ENCODE peak calls at places on chromosomes 3 and 15, in six cellular contexts. One of them, this sample, is unnamed.

GRCh38 chr3:55690161-55690560 is 203.1 kb upstream of the WNT5A start:
- DNase-seq in coronary artery: no peak
- DNase-seq in endothelial cell: no peak
- DNase-seq in stomach: no peak
- DNase-seq in PC-9: no peak
- DNase-seq in ovary: no peak
- DNase-seq in this sample: no peak

GRCh38 chr3:13027154-13027553 is 46.1 kb downstream of the IQSEC1 start:
- DNase-seq in coronary artery: no peak
- DNase-seq in endothelial cell: peak
- DNase-seq in stomach: no peak
- DNase-seq in PC-9: no peak
- DNase-seq in ovary: no peak
- DNase-seq in this sample: no peak

GRCh38 chr3:9727041-9727595 is 4.4 kb upstream of the BRPF1 start:
- DNase-seq in coronary artery: no peak
- DNase-seq in endothelial cell: peak
- DNase-seq in stomach: no peak
- DNase-seq in PC-9: no peak
- DNase-seq in ovary: no peak
- DNase-seq in this sample: no peak

GRCh38 chr3:190193210-190193609 is 72.5 kb upstream of the P3H2 start:
- DNase-seq in coronary artery: no peak
- DNase-seq in endothelial cell: no peak
- DNase-seq in stomach: no peak
- DNase-seq in PC-9: no peak
- DNase-seq in ovary: no peak
- DNase-seq in this sample: no peak

GRCh38 chr15:78077860-78078187 is 313 bp upstream of the TBC1D2B start:
- DNase-seq in coronary artery: no peak
- DNase-seq in endothelial cell: no peak
- DNase-seq in stomach: no peak
- DNase-seq in PC-9: no peak
- DNase-seq in ovary: no peak
- DNase-seq in this sample: no peak

GRCh38 chr15:78000089-78000926 is 77.2 kb downstream of the TBC1D2B start:
- DNase-seq in coronary artery: no peak
- DNase-seq in endothelial cell: peak
- DNase-seq in stomach: peak
- DNase-seq in PC-9: peak
- DNase-seq in ovary: peak
- DNase-seq in this sample: no peak

GRCh38 chr15:69668049-69668705 is 215.6 kb downstream of the RPLP1 start:
- DNase-seq in coronary artery: no peak
- DNase-seq in endothelial cell: no peak
- DNase-seq in stomach: no peak
- DNase-seq in PC-9: no peak
- DNase-seq in ovary: no peak
- DNase-seq in this sample: no peak

GRCh38 chr3:88180398-88180999 is 30.7 kb downstream of the C3orf38 start:
- DNase-seq in coronary artery: no peak
- DNase-seq in endothelial cell: no peak
- DNase-seq in stomach: no peak
- DNase-seq in PC-9: no peak
- DNase-seq in ovary: no peak
- DNase-seq in this sample: peak

GRCh38 chr3:184409946-184410500 is 30.2 kb downstream of the CHRD start:
- DNase-seq in coronary artery: no peak
- DNase-seq in endothelial cell: no peak
- DNase-seq in stomach: no peak
- DNase-seq in PC-9: no peak
- DNase-seq in ovary: no peak
- DNase-seq in this sample: no peak

GRCh38 chr3:38039101-38039898 is at the start of gene DLEC1:
- DNase-seq in coronary artery: no peak
- DNase-seq in endothelial cell: peak
- DNase-seq in stomach: peak
- DNase-seq in PC-9: peak
- DNase-seq in ovary: peak
- DNase-seq in this sample: no peak

GRCh38 chr3:62968128-62968527 is 92.9 kb upstream of the CADPS start:
- DNase-seq in coronary artery: no peak
- DNase-seq in endothelial cell: no peak
- DNase-seq in stomach: no peak
- DNase-seq in PC-9: no peak
- DNase-seq in ovary: no peak
- DNase-seq in this sample: no peak

GRCh38 chr15:26891448-26891881 is 24.6 kb downstream of the GABRA5 start:
- DNase-seq in coronary artery: no peak
- DNase-seq in endothelial cell: peak
- DNase-seq in stomach: peak
- DNase-seq in PC-9: peak
- DNase-seq in ovary: peak
- DNase-seq in this sample: peak

GRCh38 chr3:132973441-132973840 is 64.8 kb upstream of the TMEM108 start:
- DNase-seq in coronary artery: no peak
- DNase-seq in endothelial cell: no peak
- DNase-seq in stomach: no peak
- DNase-seq in PC-9: no peak
- DNase-seq in ovary: no peak
- DNase-seq in this sample: no peak

GRCh38 chr3:55485208-55485791 is 1.8 kb downstream of the WNT5A start:
- DNase-seq in coronary artery: no peak
- DNase-seq in endothelial cell: peak
- DNase-seq in stomach: peak
- DNase-seq in PC-9: peak
- DNase-seq in ovary: peak
- DNase-seq in this sample: peak

GRCh38 chr15:93929375-93930094 is 301.8 kb upstream of the MCTP2 start:
- DNase-seq in coronary artery: no peak
- DNase-seq in endothelial cell: no peak
- DNase-seq in stomach: no peak
- DNase-seq in PC-9: no peak
- DNase-seq in ovary: no peak
- DNase-seq in this sample: peak

GRCh38 chr15:75346796-75347221 is at the start of gene NEIL1:
- DNase-seq in coronary artery: no peak
- DNase-seq in endothelial cell: peak
- DNase-seq in stomach: peak
- DNase-seq in PC-9: no peak
- DNase-seq in ovary: peak
- DNase-seq in this sample: no peak

GRCh38 chr15:78315686-78316085 is 16.3 kb upstream of the SKIC8 start:
- DNase-seq in coronary artery: no peak
- DNase-seq in endothelial cell: peak
- DNase-seq in stomach: no peak
- DNase-seq in PC-9: no peak
- DNase-seq in ovary: peak
- DNase-seq in this sample: no peak

GRCh38 chr3:66500575-66501482 is at the start of gene LRIG1:
- DNase-seq in coronary artery: peak
- DNase-seq in endothelial cell: peak
- DNase-seq in stomach: peak
- DNase-seq in PC-9: peak
- DNase-seq in ovary: peak
- DNase-seq in this sample: peak
- TF ChIP-seq CTCF in coronary artery: peak
- TF ChIP-seq CTCF in endothelial cell: peak
- TF ChIP-seq CTCF in stomach: peak
- TF ChIP-seq CTCF in PC-9: no peak
- TF ChIP-seq CTCF in ovary: peak
- TF ChIP-seq CTCF in this sample: peak

GRCh38 chr3:15241341-15241740 is 35.3 kb downstream of the CAPN7 start:
- DNase-seq in coronary artery: no peak
- DNase-seq in endothelial cell: peak
- DNase-seq in stomach: no peak
- DNase-seq in PC-9: peak
- DNase-seq in ovary: peak
- DNase-seq in this sample: no peak
- TF ChIP-seq CTCF in coronary artery: no peak
- TF ChIP-seq CTCF in endothelial cell: no peak
- TF ChIP-seq CTCF in stomach: no peak
- TF ChIP-seq CTCF in PC-9: peak
- TF ChIP-seq CTCF in ovary: no peak
- TF ChIP-seq CTCF in this sample: peak

GRCh38 chr3:32873491-32874130 is 55.8 kb downstream of the TRIM71 start:
- DNase-seq in coronary artery: no peak
- DNase-seq in endothelial cell: no peak
- DNase-seq in stomach: peak
- DNase-seq in PC-9: no peak
- DNase-seq in ovary: peak
- DNase-seq in this sample: no peak
- TF ChIP-seq CTCF in coronary artery: no peak
- TF ChIP-seq CTCF in endothelial cell: no peak
- TF ChIP-seq CTCF in stomach: no peak
- TF ChIP-seq CTCF in PC-9: no peak
- TF ChIP-seq CTCF in ovary: no peak
- TF ChIP-seq CTCF in this sample: no peak

GRCh38 chr3:48301020-48301813 is 32.2 kb downstream of the SPINK8 start:
- DNase-seq in coronary artery: peak
- DNase-seq in endothelial cell: peak
- DNase-seq in stomach: peak
- DNase-seq in PC-9: peak
- DNase-seq in ovary: peak
- DNase-seq in this sample: peak
- TF ChIP-seq CTCF in coronary artery: no peak
- TF ChIP-seq CTCF in endothelial cell: no peak
- TF ChIP-seq CTCF in stomach: no peak
- TF ChIP-seq CTCF in PC-9: no peak
- TF ChIP-seq CTCF in ovary: no peak
- TF ChIP-seq CTCF in this sample: no peak

DNA sequence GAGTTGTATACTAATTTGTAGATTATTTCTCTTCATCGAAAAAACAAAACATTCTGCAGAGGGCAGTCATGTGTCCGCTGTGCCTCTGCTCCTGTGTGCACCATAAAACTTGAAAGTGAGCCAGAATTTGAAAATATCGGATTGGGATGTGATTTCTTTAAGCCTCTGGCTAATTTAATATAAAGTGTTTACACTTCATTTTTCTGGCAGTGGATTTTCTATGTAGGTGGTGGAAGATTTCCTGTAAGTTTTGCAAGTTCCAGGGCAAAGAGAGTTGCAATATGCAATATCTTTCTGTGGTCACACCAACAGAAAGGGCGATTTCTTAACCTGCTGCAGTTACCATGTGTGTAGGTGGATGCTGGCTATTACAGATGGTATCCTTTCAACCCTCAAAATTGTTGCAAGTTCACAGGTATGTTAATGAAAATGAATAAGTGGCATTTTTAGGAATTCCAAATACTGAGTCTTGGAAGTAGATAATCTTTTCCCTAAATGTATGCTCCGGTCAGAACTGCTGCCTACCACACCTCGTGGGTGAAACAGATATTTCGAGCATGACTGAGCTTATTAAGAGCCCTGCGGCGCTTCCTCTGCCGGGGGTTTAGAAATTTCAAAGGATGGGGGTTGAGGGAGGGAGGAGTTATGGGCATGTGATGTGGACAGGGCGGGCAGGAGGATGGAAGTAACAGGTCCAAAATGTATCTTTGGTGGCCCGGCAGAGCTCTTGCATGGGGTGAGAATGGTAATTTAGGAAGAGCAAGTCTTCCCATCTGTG is 134.0 kb downstream of the PGPEP1L start:
- DNase-seq in coronary artery: no peak
- DNase-seq in endothelial cell: no peak
- DNase-seq in stomach: no peak
- DNase-seq in PC-9: peak
- DNase-seq in ovary: no peak
- DNase-seq in this sample: no peak
- TF ChIP-seq CTCF in coronary artery: no peak
- TF ChIP-seq CTCF in endothelial cell: no peak
- TF ChIP-seq CTCF in stomach: no peak
- TF ChIP-seq CTCF in PC-9: no peak
- TF ChIP-seq CTCF in ovary: no peak
- TF ChIP-seq CTCF in this sample: no peak

GRCh38 chr15:92226020-92226612 is 167.6 kb upstream of the ST8SIA2 start:
- DNase-seq in coronary artery: no peak
- DNase-seq in endothelial cell: peak
- DNase-seq in stomach: no peak
- DNase-seq in PC-9: no peak
- DNase-seq in ovary: no peak
- DNase-seq in this sample: no peak
- TF ChIP-seq CTCF in coronary artery: no peak
- TF ChIP-seq CTCF in endothelial cell: no peak
- TF ChIP-seq CTCF in stomach: peak
- TF ChIP-seq CTCF in PC-9: peak
- TF ChIP-seq CTCF in ovary: no peak
- TF ChIP-seq CTCF in this sample: peak

GRCh38 chr3:152474585-152474984 is 205.9 kb downstream of the MBNL1 start:
- DNase-seq in coronary artery: no peak
- DNase-seq in endothelial cell: peak
- DNase-seq in stomach: no peak
- DNase-seq in PC-9: peak
- DNase-seq in ovary: no peak
- DNase-seq in this sample: peak
- TF ChIP-seq CTCF in coronary artery: no peak
- TF ChIP-seq CTCF in endothelial cell: peak
- TF ChIP-seq CTCF in stomach: peak
- TF ChIP-seq CTCF in PC-9: peak
- TF ChIP-seq CTCF in ovary: peak
- TF ChIP-seq CTCF in this sample: peak

GRCh38 chr15:42444415-42445063 is 46.4 kb downstream of the ZNF106 start:
- DNase-seq in coronary artery: no peak
- DNase-seq in endothelial cell: no peak
- DNase-seq in stomach: no peak
- DNase-seq in PC-9: no peak
- DNase-seq in ovary: no peak
- DNase-seq in this sample: no peak
- TF ChIP-seq CTCF in coronary artery: no peak
- TF ChIP-seq CTCF in endothelial cell: no peak
- TF ChIP-seq CTCF in stomach: no peak
- TF ChIP-seq CTCF in PC-9: no peak
- TF ChIP-seq CTCF in ovary: no peak
- TF ChIP-seq CTCF in this sample: no peak

DNA sequence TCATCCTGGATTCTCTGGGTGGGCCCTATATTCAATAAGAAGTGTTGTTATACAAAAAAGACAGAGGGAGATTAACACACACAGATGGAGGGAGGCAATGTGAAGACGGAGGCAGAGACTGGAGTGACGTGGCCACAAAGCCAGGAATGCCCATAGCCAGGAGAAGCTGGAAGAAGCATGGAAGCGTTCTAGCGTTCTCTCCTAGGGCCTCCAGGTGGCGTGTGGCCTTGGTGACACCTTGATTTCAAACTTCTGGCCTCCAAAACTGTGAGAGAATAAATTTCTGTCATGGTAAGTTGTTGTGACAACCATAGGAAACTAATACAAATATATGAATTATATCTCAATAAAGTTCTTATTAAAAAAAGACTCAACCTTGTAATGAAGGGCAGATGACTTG is 21.3 kb downstream of the THBS1 start:
- DNase-seq in coronary artery: no peak
- DNase-seq in endothelial cell: no peak
- DNase-seq in stomach: no peak
- DNase-seq in PC-9: no peak
- DNase-seq in ovary: no peak
- DNase-seq in this sample: no peak
- TF ChIP-seq CTCF in coronary artery: no peak
- TF ChIP-seq CTCF in endothelial cell: no peak
- TF ChIP-seq CTCF in stomach: no peak
- TF ChIP-seq CTCF in PC-9: no peak
- TF ChIP-seq CTCF in ovary: no peak
- TF ChIP-seq CTCF in this sample: no peak

This sample was measured in AG09319.